ENCODE peak calls at places on chromosomes 11 and 22, in ten cellular contexts. J is stimulated activated CD8-positive, alpha-beta memory T cell treated with anti-CD3 and anti-CD28 coated beads, Interleukin-2, amount 100 ng/mL, for 48 hours; I is NCI-H1092 treated with DMSO at 0.1 percent for 48 hours; B is activated T-cell treated with anti-CD3 and anti-CD28 coated beads for 1 hour; T is HEK293T; L is Right ventricle myocardium inferior; M is HFFc6; W is stimulated activated CD4-positive, alpha-beta T cell treated with anti-CD3 and anti-CD28 coated beads, Interleukin-4, amount 100 ng/mL, for 48 hours; G is fibroblast of villous mesenchyme; V is iPS-NIHi11. P is an unnamed sample.

GRCh38 chr11:69640260-69640994 is 529 bp upstream of the CCND1 start:
- DNase-seq in B (no peak), W (no peak), M (peak), G (peak), I (no peak), T (no peak), J (no peak), L (no peak), V (no peak), P (peak)

GRCh38 chr22:50082961-50083461 is 2.2 kb downstream of the MLC1 start:
- DNase-seq in T (no peak), L (no peak), V (no peak), I (no peak), W (no peak), B (no peak), J (no peak), G (no peak), M (no peak), P (no peak)

GRCh38 chr22:36999463-36999862 is 19.8 kb downstream of the TST start:
- DNase-seq in V (no peak), T (no peak), M (no peak), B (no peak), I (no peak), L (no peak), W (no peak), J (no peak), G (no peak), P (peak)

GRCh38 chr22:44750481-44750880 is 1.9 kb upstream of the ARHGAP8 start:
- DNase-seq in L (no peak), B (no peak), V (no peak), J (no peak), W (no peak), T (no peak), G (no peak), I (no peak), M (no peak), P (no peak)

GRCh38 chr22:17359501-17359900 is 9.8 kb upstream of the CECR2 start:
- DNase-seq in V (no peak), T (no peak), W (no peak), M (no peak), L (no peak), I (no peak), J (no peak), B (no peak), G (no peak), P (peak)

GRCh38 chr11:99422581-99423434 is 402.1 kb downstream of the CNTN5 start:
- DNase-seq in B (no peak), T (no peak), J (no peak), L (no peak), M (no peak), G (peak), V (no peak), W (no peak), I (no peak), P (no peak)

GRCh38 chr22:38862375-38863329 is 9.4 kb downstream of the CBX6 start:
- DNase-seq in I (peak), V (no peak), G (no peak), T (no peak), B (no peak), L (peak), M (no peak), J (no peak), W (no peak), P (no peak)

GRCh38 chr11:87306260-87306861 is 268.6 kb downstream of the TMEM135 start:
- DNase-seq in G (no peak), V (no peak), B (no peak), J (no peak), T (no peak), I (no peak), L (peak), W (no peak), M (no peak), P (no peak)

GRCh38 chr22:45422237-45422983 is 8.9 kb downstream of the RIBC2 start:
- DNase-seq in T (no peak), L (no peak), V (no peak), W (no peak), G (no peak), I (no peak), B (no peak), J (no peak), M (no peak), P (no peak)

GRCh38 chr11:9581556-9582161 is 8.2 kb downstream of the WEE1 start:
- DNase-seq in B (no peak), G (no peak), W (no peak), J (no peak), T (no peak), M (no peak), I (no peak), V (no peak), L (no peak), P (no peak)

GRCh38 chr11:65119670-65119995 is 2.1 kb upstream of the ZNHIT2 start:
- DNase-seq in B (no peak), I (no peak), V (no peak), M (no peak), W (no peak), L (no peak), J (no peak), T (no peak), G (no peak), P (no peak)

GRCh38 chr11:131880279-131880678 is 509.9 kb downstream of the NTM start:
- DNase-seq in W (no peak), J (no peak), G (peak), V (no peak), L (no peak), M (no peak), T (no peak), I (no peak), B (no peak), P (no peak)

GRCh38 chr11:111176603-111177002 is 68.9 kb upstream of the POU2AF2 start:
- DNase-seq in G (no peak), T (no peak), L (no peak), I (no peak), M (no peak), W (no peak), V (no peak), J (no peak), B (no peak), P (no peak)

GRCh38 chr22:42693763-42694683 is 26.6 kb downstream of the A4GALT start:
- DNase-seq in G (no peak), W (no peak), J (no peak), M (no peak), I (no peak), V (peak), L (no peak), B (no peak), T (no peak), P (no peak)

GRCh38 chr11:130737866-130738431 is 178.3 kb downstream of the SNX19 start:
- DNase-seq in G (peak), M (peak), T (no peak), I (no peak), B (no peak), W (no peak), L (peak), V (no peak), J (no peak), P (peak)

GRCh38 chr11:86230921-86231320 is 13.6 kb upstream of the EED start:
- DNase-seq in B (no peak), L (no peak), J (no peak), M (peak), T (no peak), W (no peak), G (no peak), I (no peak), V (no peak), P (peak)

GRCh38 chr11:113651018-113651417 is 55.1 kb downstream of the TMPRSS5 start:
- DNase-seq in V (no peak), I (no peak), J (no peak), W (no peak), M (no peak), G (no peak), B (no peak), T (no peak), L (no peak), P (no peak)

GRCh38 chr22:40509401-40510134 is 127.0 kb downstream of the MRTFA start:
- DNase-seq in G (peak), V (no peak), W (no peak), M (peak), B (no peak), T (no peak), I (no peak), J (no peak), L (no peak), P (peak)

GRCh38 chr22:17990167-17990566 is 34.2 kb downstream of the MICAL3 start:
- DNase-seq in G (no peak), M (no peak), B (no peak), I (no peak), V (no peak), T (no peak), W (no peak), L (no peak), J (no peak), P (peak)

GRCh38 chr11:65373839-65374580 is 8.4 kb downstream of the SLC25A45 start:
- DNase-seq in J (no peak), L (no peak), M (no peak), G (no peak), B (no peak), W (no peak), I (no peak), V (no peak), T (no peak), P (no peak)

GRCh38 chr11:36540998-36541397 is 26.8 kb upstream of the RAG1 start:
- DNase-seq in I (no peak), B (no peak), J (peak), V (peak), W (peak), L (no peak), M (peak), G (peak), T (peak), P (peak)

GRCh38 chr11:74397531-74398243 is 546 bp downstream of the PGM2L1 start:
- DNase-seq in J (no peak), V (peak), L (peak), T (peak), B (peak), M (no peak), I (peak), W (no peak), G (peak), P (peak)

GRCh38 chr11:68722143-68722542 is 29.2 kb downstream of the TESMIN start:
- DNase-seq in B (no peak), M (no peak), I (no peak), L (no peak), V (no peak), T (no peak), J (no peak), W (no peak), G (no peak), P (no peak)

GRCh38 chr11:17931595-17931994 is 81.3 kb downstream of the SERGEF start:
- DNase-seq in G (no peak), J (no peak), B (no peak), T (no peak), I (no peak), M (no peak), W (no peak), L (no peak), V (no peak), P (no peak)

GRCh38 chr22:27637604-27638003 is 164.0 kb downstream of the MN1 start:
- DNase-seq in G (no peak), I (no peak), L (no peak), V (no peak), T (no peak), J (no peak), B (no peak), M (peak), W (no peak), P (peak)

GRCh38 chr11:106958506-106959248 is 59.6 kb downstream of the GUCY1A2 start:
- DNase-seq in V (no peak), M (no peak), J (no peak), T (no peak), B (no peak), W (no peak), L (no peak), G (no peak), I (no peak), P (no peak)

GRCh38 chr11:69640995-69641581 is at the start of gene CCND1:
- DNase-seq in T (peak), J (peak), B (no peak), G (peak), V (peak), L (no peak), I (peak), W (no peak), M (peak), P (peak)

GRCh38 chr22:42066133-42066761 is 4.4 kb downstream of the NAGA start:
- DNase-seq in W (no peak), T (no peak), M (no peak), L (no peak), B (no peak), J (no peak), G (no peak), V (no peak), I (no peak), P (no peak)

GRCh38 chr11:124893781-124894401 is 3.8 kb downstream of the ROBO4 start:
- DNase-seq in M (no peak), J (no peak), T (no peak), V (no peak), I (no peak), W (no peak), L (peak), G (no peak), B (no peak), P (no peak)

GRCh38 chr11:269146-269890 is 8.9 kb upstream of the NLRP6 start:
- DNase-seq in M (no peak), G (peak), L (no peak), I (no peak), V (no peak), T (no peak), W (no peak), J (peak), B (no peak), P (no peak)

GRCh38 chr22:34798605-34799004 is 267.4 kb upstream of the ISX start:
- DNase-seq in V (no peak), B (no peak), W (no peak), L (no peak), J (no peak), T (no peak), M (no peak), I (no peak), G (no peak), P (no peak)

GRCh38 chr11:12235080-12235479 is 124.7 kb downstream of the MICAL2 start:
- DNase-seq in J (no peak), V (no peak), L (no peak), B (no peak), I (no peak), T (no peak), M (no peak), G (no peak), W (no peak), P (no peak)

GRCh38 chr22:27174970-27175369 is 517.6 kb downstream of the MIAT start:
- DNase-seq in G (no peak), J (no peak), W (no peak), B (no peak), T (no peak), V (no peak), M (no peak), I (no peak), L (no peak), P (no peak)

GRCh38 chr11:2933376-2934056 is 4.3 kb upstream of the PHLDA2 start:
- DNase-seq in W (peak), M (peak), V (peak), T (no peak), G (peak), B (no peak), J (peak), I (no peak), L (peak), P (peak)

GRCh38 chr11:12139144-12139881 is 28.9 kb downstream of the MICAL2 start:
- DNase-seq in T (no peak), B (no peak), L (no peak), I (no peak), G (peak), J (no peak), V (no peak), W (no peak), M (peak), P (peak)

GRCh38 chr11:111730871-111731591 is 35.2 kb downstream of the PPP2R1B start:
- DNase-seq in L (no peak), W (no peak), I (peak), M (no peak), J (no peak), T (peak), V (no peak), G (no peak), B (no peak), P (peak)

P was measured in M059J.